ENCODE peak calls at places on chromosomes 6 and 20, in six cellular contexts. J, D, N, W, V and Z are unnamed samples.

GRCh38 chr6:119201486-119201885 is 123.0 kb upstream of the FAM184A start:
- DNase-seq in J (no peak), D (no peak), N (no peak), W (no peak), V (no peak), Z (no peak)

GRCh38 chr20:32648761-32649615 is 24.8 kb downstream of the C20orf203 start:
- DNase-seq in J (no peak), D (peak; percentile 22), N (no peak), W (no peak), V (peak; percentile 13), Z (no peak)

GRCh38 chr6:293185-294174 is 1.2 kb downstream of the DUSP22 start:
- DNase-seq in J (no peak), D (peak; percentile 81), N (peak; percentile 47), W (peak; percentile 48), V (no peak), Z (no peak)

GRCh38 chr20:37901280-37901666 is 1.7 kb upstream of the VSTM2L start:
- DNase-seq in J (no peak), D (no peak), N (no peak), W (no peak), V (no peak), Z (no peak)

GRCh38 chr20:54633903-54634302 is 158.5 kb downstream of the DOK5 start:
- DNase-seq in J (no peak), D (no peak), N (peak; percentile 8), W (no peak), V (no peak), Z (no peak)

GRCh38 chr20:54550776-54551396 is 75.5 kb downstream of the DOK5 start:
- DNase-seq in J (no peak), D (no peak), N (no peak), W (peak; percentile 40), V (no peak), Z (no peak)

GRCh38 chr6:146543940-146544661 is 468 bp downstream of the RAB32 start:
- DNase-seq in J (peak; percentile 41), D (peak; percentile 88), N (no peak), W (peak; percentile 63), V (no peak), Z (no peak)

GRCh38 chr6:118187568-118188164 is 280.6 kb downstream of the SLC35F1 start:
- DNase-seq in J (no peak), D (no peak), N (no peak), W (peak; percentile 91), V (no peak), Z (no peak)

GRCh38 chr6:87900160-87900698 is 147.4 kb upstream of the SPACA1 start:
- DNase-seq in J (no peak), D (no peak), N (no peak), W (no peak), V (no peak), Z (no peak)

GRCh38 chr6:34757687-34758274 is 476 bp downstream of the SNRPC start:
- DNase-seq in J (no peak), D (no peak), N (no peak), W (no peak), V (no peak), Z (no peak)

GRCh38 chr6:157265630-157266029 is 57.7 kb downstream of the TMEM242 start:
- DNase-seq in J (no peak), D (peak; percentile 43), N (no peak), W (no peak), V (no peak), Z (no peak)

GRCh38 chr6:152309648-152310047 is 327.5 kb downstream of the SYNE1 start:
- DNase-seq in J (no peak), D (no peak), N (no peak), W (no peak), V (no peak), Z (no peak)

GRCh38 chr6:20221448-20221847 is 9.2 kb upstream of the MBOAT1 start:
- DNase-seq in J (no peak), D (no peak), N (no peak), W (no peak), V (no peak), Z (no peak)

GRCh38 chr6:43953256-43953655 is 174.0 kb downstream of the MRPL14 start:
- DNase-seq in J (no peak), D (no peak), N (no peak), W (no peak), V (no peak), Z (peak; percentile 52)

GRCh38 chr20:36818831-36819230 is 45.3 kb upstream of the DSN1 start:
- DNase-seq in J (no peak), D (no peak), N (no peak), W (no peak), V (no peak), Z (no peak)

GRCh38 chr20:41175201-41175651 is 37.9 kb downstream of the PLCG1 start:
- DNase-seq in J (no peak), D (no peak), N (no peak), W (no peak), V (no peak), Z (no peak)

GRCh38 chr20:10927936-10928860 is 254.4 kb upstream of the JAG1 start:
- DNase-seq in J (no peak), D (no peak), N (no peak), W (peak; percentile 45), V (no peak), Z (no peak)

GRCh38 chr6:24524329-24524728 is 29.6 kb downstream of the ALDH5A1 start:
- DNase-seq in J (no peak), D (no peak), N (no peak), W (no peak), V (no peak), Z (no peak)

GRCh38 chr6:24520929-24521546 is 26.3 kb downstream of the ALDH5A1 start:
- DNase-seq in J (peak; percentile 74), D (peak; percentile 80), N (peak; percentile 80), W (peak; percentile 10), V (peak; percentile 23), Z (peak; percentile 40)

GRCh38 chr6:24522090-24522820 is 27.5 kb downstream of the ALDH5A1 start:
- DNase-seq in J (no peak), D (no peak), N (peak; percentile 99), W (peak; percentile 10), V (no peak), Z (no peak)

GRCh38 chr6:24522821-24523175 is 28.0 kb downstream of the ALDH5A1 start:
- DNase-seq in J (no peak), D (no peak), N (no peak), W (no peak), V (no peak), Z (no peak)

GRCh38 chr6:24524801-24525200 is 30.0 kb downstream of the ALDH5A1 start:
- DNase-seq in J (peak; percentile 35), D (no peak), N (peak; percentile 81), W (peak; percentile 51), V (peak; percentile 41), Z (no peak)
- TF ChIP-seq CTCF in J (peak; percentile 33), D (no peak), N (peak; percentile 87), W (peak; percentile 46), V (peak; percentile 74), Z (no peak)

GRCh38 chr6:109291893-109292292 is 90.4 kb downstream of the CD164 start:
- DNase-seq in J (no peak), D (no peak), N (no peak), W (no peak), V (no peak), Z (no peak)

GRCh38 chr6:109292983-109293586 is 89.2 kb downstream of the CD164 start:
- DNase-seq in J (no peak), D (no peak), N (no peak), W (no peak), V (no peak), Z (no peak)

GRCh38 chr6:109295109-109295765 is 87.0 kb downstream of the CD164 start:
- DNase-seq in J (no peak), D (no peak), N (no peak), W (no peak), V (no peak), Z (no peak)

GRCh38 chr6:109292420-109292819 is 89.8 kb downstream of the CD164 start:
- DNase-seq in J (no peak), D (no peak), N (no peak), W (no peak), V (no peak), Z (no peak)

GRCh38 chr6:109290143-109290931 is 91.9 kb downstream of the CD164 start:
- DNase-seq in J (no peak), D (peak; percentile 79), N (no peak), W (no peak), V (no peak), Z (no peak)
- TF ChIP-seq CTCF in J (no peak), D (no peak), N (no peak), W (no peak), V (no peak), Z (no peak)

GRCh38 chr6:37016995-37017394 is 11.5 kb downstream of the FGD2 start:
- DNase-seq in J (no peak), D (no peak), N (no peak), W (no peak), V (no peak), Z (no peak)

GRCh38 chr6:37015532-37015931 is 10.1 kb downstream of the FGD2 start:
- DNase-seq in J (no peak), D (peak; percentile 68), N (no peak), W (no peak), V (no peak), Z (no peak)

GRCh38 chr6:37019065-37019450 is 13.6 kb downstream of the FGD2 start:
- DNase-seq in J (no peak), D (peak; percentile 1), N (no peak), W (no peak), V (no peak), Z (no peak)

GRCh38 chr6:37018152-37019064 is 13.0 kb downstream of the FGD2 start:
- DNase-seq in J (peak; percentile 93), D (peak; percentile 95), N (peak; percentile 91), W (peak; percentile 91), V (peak; percentile 75), Z (no peak)

DNA sequence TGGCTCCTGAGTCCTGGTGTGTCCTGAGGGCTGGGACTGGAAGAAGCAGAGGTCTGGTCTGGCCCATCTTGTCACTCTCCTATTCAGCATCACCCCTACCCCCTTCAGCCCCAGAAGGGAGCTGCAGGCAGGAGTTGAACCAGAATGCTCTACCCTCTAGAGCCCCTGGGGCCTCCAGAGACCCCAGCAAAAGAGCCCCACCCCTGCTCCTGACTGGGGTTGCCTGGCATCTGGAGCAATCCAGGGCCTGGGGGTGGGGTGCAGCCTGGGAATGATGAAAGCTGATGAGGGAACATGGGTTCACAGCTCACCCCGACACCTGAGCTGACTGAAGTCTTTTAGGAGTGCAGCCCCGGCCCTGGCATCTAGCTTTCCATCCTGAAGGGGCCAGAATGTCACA is 12.2 kb downstream of the FGD2 start:
- DNase-seq in J (no peak), D (peak; percentile 44), N (no peak), W (no peak), V (no peak), Z (no peak)
- TF ChIP-seq CTCF in J (no peak), D (no peak), N (no peak), W (no peak), V (no peak), Z (no peak)

DNA sequence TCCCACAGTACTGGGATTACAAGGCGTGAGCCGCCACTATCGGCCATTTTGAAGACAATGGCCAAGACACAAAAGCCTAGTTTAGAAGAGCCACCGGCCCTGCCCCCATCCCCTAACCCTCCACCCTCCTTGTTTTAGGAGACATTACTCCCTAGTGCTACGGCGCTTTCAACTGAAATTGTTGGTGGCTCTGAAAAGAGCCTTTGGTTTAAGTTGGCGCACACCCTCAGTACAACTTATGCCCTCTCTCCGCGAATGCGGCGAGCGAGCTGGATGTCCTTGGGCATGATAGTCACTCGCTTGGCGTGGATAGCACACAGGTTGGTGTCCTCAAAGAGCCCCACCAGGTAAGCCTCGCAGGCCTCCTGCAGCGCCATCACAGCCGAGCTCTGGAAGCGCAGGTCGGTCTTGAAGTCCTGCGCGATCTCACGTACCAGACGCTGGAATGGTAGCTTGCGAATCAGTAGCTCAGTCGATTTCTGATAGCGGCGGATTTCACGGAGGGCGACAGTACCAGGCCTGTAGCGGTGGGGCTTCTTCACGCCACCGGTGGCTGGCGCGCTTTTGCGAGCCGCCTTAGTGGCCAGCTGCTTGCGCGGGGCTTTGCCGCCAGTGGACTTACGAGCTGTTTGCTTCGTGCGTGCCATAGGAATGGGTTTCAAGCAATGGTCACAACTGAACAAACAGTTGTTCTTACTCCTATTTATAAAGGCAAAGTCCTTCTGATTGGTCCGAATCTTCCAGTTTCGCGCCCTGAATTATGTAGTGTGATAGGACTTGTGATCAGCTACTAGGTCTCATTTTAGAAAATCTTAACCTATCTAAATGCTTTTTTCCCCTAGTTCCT is 114.8 kb upstream of the BTN3A2 start:
- DNase-seq in J (peak; percentile 47), D (peak; percentile 85), N (no peak), W (peak; percentile 69), V (no peak), Z (no peak)
- TF ChIP-seq CTCF in J (peak; percentile 11), D (no peak), N (peak; percentile 30), W (peak; percentile 28), V (no peak), Z (no peak)